ENCODE peak calls at places on chromosomes 16 and 17, in four cellular contexts. One of them, this sample, is unnamed.
A peak's percentile ranks its signal among the peaks of the same experiment; 100 is the strongest.

GRCh38 chr17:74466111-74466784 is at the start of gene CD300A:
- DNase-seq in CD4-positive, CD25-positive, alpha-beta regulatory T cell: no peak
- DNase-seq in HCT116: no peak
- DNase-seq in gastrocnemius medialis: no peak
- DNase-seq in this sample: no peak

GRCh38 chr16:28846933-28847273 is 755 bp upstream of the TUFM start:
- DNase-seq in HCT116: no peak
- DNase-seq in CD4-positive, CD25-positive, alpha-beta regulatory T cell: no peak
- DNase-seq in gastrocnemius medialis: no peak
- DNase-seq in this sample: no peak

GRCh38 chr16:1691956-1692355 is 13.9 kb downstream of the JPT2 start:
- DNase-seq in CD4-positive, CD25-positive, alpha-beta regulatory T cell: no peak
- DNase-seq in gastrocnemius medialis: no peak
- DNase-seq in HCT116: no peak
- DNase-seq in this sample: peak; percentile 67

GRCh38 chr17:71428897-71429296 is 691.9 kb upstream of the SOX9 start:
- DNase-seq in HCT116: no peak
- DNase-seq in CD4-positive, CD25-positive, alpha-beta regulatory T cell: no peak
- DNase-seq in gastrocnemius medialis: no peak
- DNase-seq in this sample: no peak

GRCh38 chr16:70437017-70437581 is 1.8 kb downstream of the ST3GAL2 start:
- DNase-seq in gastrocnemius medialis: no peak
- DNase-seq in HCT116: no peak
- DNase-seq in CD4-positive, CD25-positive, alpha-beta regulatory T cell: no peak
- DNase-seq in this sample: no peak

GRCh38 chr17:74769856-74770497 is 6.2 kb downstream of the NAT9 start:
- DNase-seq in HCT116: no peak
- DNase-seq in gastrocnemius medialis: no peak
- DNase-seq in CD4-positive, CD25-positive, alpha-beta regulatory T cell: no peak
- DNase-seq in this sample: peak; percentile 43

GRCh38 chr17:74698069-74698468 is 14.7 kb downstream of the CD300LF start:
- DNase-seq in HCT116: no peak
- DNase-seq in gastrocnemius medialis: no peak
- DNase-seq in CD4-positive, CD25-positive, alpha-beta regulatory T cell: no peak
- DNase-seq in this sample: no peak

GRCh38 chr17:56595831-56596740 is 2.6 kb downstream of the NOG start:
- DNase-seq in HCT116: no peak
- DNase-seq in CD4-positive, CD25-positive, alpha-beta regulatory T cell: no peak
- DNase-seq in gastrocnemius medialis: no peak
- DNase-seq in this sample: peak; percentile 23

GRCh38 chr17:5097101-5097834 is 14.4 kb downstream of the ZNF232 start:
- DNase-seq in CD4-positive, CD25-positive, alpha-beta regulatory T cell: peak; percentile 11
- DNase-seq in HCT116: no peak
- DNase-seq in gastrocnemius medialis: no peak
- DNase-seq in this sample: no peak

GRCh38 chr17:57708401-57708800 is 36.7 kb downstream of the CCDC182 start:
- DNase-seq in CD4-positive, CD25-positive, alpha-beta regulatory T cell: no peak
- DNase-seq in gastrocnemius medialis: no peak
- DNase-seq in HCT116: no peak
- DNase-seq in this sample: no peak

GRCh38 chr16:49183911-49184310 is 97.7 kb downstream of the CBLN1 start:
- DNase-seq in CD4-positive, CD25-positive, alpha-beta regulatory T cell: no peak
- DNase-seq in HCT116: peak; percentile 31
- DNase-seq in gastrocnemius medialis: no peak
- DNase-seq in this sample: no peak

GRCh38 chr17:82754297-82755208 is 2.7 kb downstream of the TBCD start:
- DNase-seq in HCT116: peak; percentile 77
- DNase-seq in CD4-positive, CD25-positive, alpha-beta regulatory T cell: no peak
- DNase-seq in gastrocnemius medialis: no peak
- DNase-seq in this sample: no peak

GRCh38 chr16:6684076-6684673 is 648.5 kb upstream of the RBFOX1 start:
- DNase-seq in HCT116: no peak
- DNase-seq in gastrocnemius medialis: no peak
- DNase-seq in CD4-positive, CD25-positive, alpha-beta regulatory T cell: no peak
- DNase-seq in this sample: peak; percentile 26

GRCh38 chr17:81385320-81386111 is 9.7 kb upstream of the BAHCC1 start:
- DNase-seq in CD4-positive, CD25-positive, alpha-beta regulatory T cell: no peak
- DNase-seq in gastrocnemius medialis: no peak
- DNase-seq in HCT116: no peak
- DNase-seq in this sample: no peak

GRCh38 chr16:24758373-24758772 is 28.9 kb downstream of the TNRC6A start:
- DNase-seq in HCT116: no peak
- DNase-seq in CD4-positive, CD25-positive, alpha-beta regulatory T cell: no peak
- DNase-seq in gastrocnemius medialis: no peak
- DNase-seq in this sample: no peak

GRCh38 chr17:34306466-34306865 is 12.8 kb upstream of the CCL8 start:
- DNase-seq in HCT116: no peak
- DNase-seq in gastrocnemius medialis: peak; percentile 9
- DNase-seq in CD4-positive, CD25-positive, alpha-beta regulatory T cell: no peak
- DNase-seq in this sample: no peak

GRCh38 chr16:48366165-48367093 is 18.8 kb downstream of the SIAH1 start:
- DNase-seq in HCT116: peak; percentile 80
- DNase-seq in gastrocnemius medialis: peak; percentile 40
- DNase-seq in CD4-positive, CD25-positive, alpha-beta regulatory T cell: peak; percentile 27
- DNase-seq in this sample: peak; percentile 48

GRCh38 chr17:1908699-1909309 is 79.0 kb downstream of the RPA1 start:
- DNase-seq in gastrocnemius medialis: peak; percentile 41
- DNase-seq in CD4-positive, CD25-positive, alpha-beta regulatory T cell: no peak
- DNase-seq in HCT116: peak; percentile 50
- DNase-seq in this sample: peak; percentile 70

GRCh38 chr17:66230918-66231543 is 1.8 kb upstream of the APOH start:
- DNase-seq in gastrocnemius medialis: no peak
- DNase-seq in CD4-positive, CD25-positive, alpha-beta regulatory T cell: no peak
- DNase-seq in HCT116: no peak
- DNase-seq in this sample: no peak

GRCh38 chr17:77555110-77555509 is 403.4 kb upstream of the TNRC6C start:
- DNase-seq in gastrocnemius medialis: peak; percentile 13
- DNase-seq in HCT116: no peak
- DNase-seq in CD4-positive, CD25-positive, alpha-beta regulatory T cell: no peak
- DNase-seq in this sample: no peak

GRCh38 chr16:56856876-56857447 is 8.0 kb upstream of the SLC12A3 start:
- DNase-seq in HCT116: no peak
- DNase-seq in gastrocnemius medialis: no peak
- DNase-seq in CD4-positive, CD25-positive, alpha-beta regulatory T cell: no peak
- DNase-seq in this sample: no peak

GRCh38 chr17:78125138-78125913 is 3.2 kb downstream of the TMC6 start:
- DNase-seq in HCT116: no peak
- DNase-seq in gastrocnemius medialis: no peak
- DNase-seq in CD4-positive, CD25-positive, alpha-beta regulatory T cell: no peak
- DNase-seq in this sample: no peak

GRCh38 chr17:34728771-34729310 is 149.5 kb downstream of the TMEM132E start:
- DNase-seq in CD4-positive, CD25-positive, alpha-beta regulatory T cell: no peak
- DNase-seq in HCT116: no peak
- DNase-seq in gastrocnemius medialis: no peak
- DNase-seq in this sample: no peak

GRCh38 chr17:37570527-37571093 is 38.6 kb downstream of the SYNRG start:
- DNase-seq in CD4-positive, CD25-positive, alpha-beta regulatory T cell: no peak
- DNase-seq in HCT116: peak; percentile 34
- DNase-seq in gastrocnemius medialis: no peak
- DNase-seq in this sample: peak; percentile 69

GRCh38 chr16:89334988-89335802 is 117.7 kb downstream of the ZNF778 start:
- DNase-seq in HCT116: no peak
- DNase-seq in gastrocnemius medialis: no peak
- DNase-seq in CD4-positive, CD25-positive, alpha-beta regulatory T cell: no peak
- DNase-seq in this sample: no peak
- H3K4me1 ChIP-seq in HCT116: peaks cover 51% of the 10 kb centered on the region
- H3K4me1 ChIP-seq in gastrocnemius medialis: peaks cover 84% of the 10 kb centered on the region
- H3K4me1 ChIP-seq in CD4-positive, CD25-positive, alpha-beta regulatory T cell: peaks cover 75% of the 10 kb centered on the region
- H3K4me1 ChIP-seq in this sample: peaks cover 45% of the 10 kb centered on the region

GRCh38 chr17:27381007-27381501 is 75.2 kb upstream of the KSR1 start:
- DNase-seq in HCT116: peak; percentile 74
- DNase-seq in CD4-positive, CD25-positive, alpha-beta regulatory T cell: peak; percentile 59
- DNase-seq in gastrocnemius medialis: peak; percentile 17
- DNase-seq in this sample: peak; percentile 52
- H3K4me1 ChIP-seq in HCT116: peaks cover 11% of the 10 kb centered on the region
- H3K4me1 ChIP-seq in CD4-positive, CD25-positive, alpha-beta regulatory T cell: no peaks in the 10 kb centered on the region
- H3K4me1 ChIP-seq in gastrocnemius medialis: peaks cover 13% of the 10 kb centered on the region
- H3K4me1 ChIP-seq in this sample: peaks cover 46% of the 10 kb centered on the region

DNA sequence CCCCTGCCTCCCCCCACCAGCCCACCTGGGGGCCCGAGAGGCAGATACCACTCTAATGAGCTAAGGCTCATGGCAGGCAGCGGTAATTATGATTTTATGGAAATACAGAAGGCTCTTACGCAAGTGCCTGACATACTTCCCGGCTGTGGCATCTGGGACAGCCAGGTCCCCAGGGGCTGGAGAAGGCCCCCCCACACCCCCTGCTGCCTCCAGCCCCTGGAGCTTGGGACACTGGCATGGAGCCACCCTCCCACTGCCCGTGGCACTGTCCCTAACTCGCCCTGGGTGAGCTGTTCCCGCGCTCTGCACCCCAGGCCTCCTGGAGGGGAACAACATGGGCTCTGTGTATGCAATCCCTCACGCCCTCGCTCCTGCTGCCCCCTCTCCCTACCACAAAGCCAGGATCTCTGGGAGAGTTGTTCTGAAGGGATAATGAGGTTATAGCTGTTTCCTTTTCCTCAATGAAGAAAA is 5.4 kb upstream of the STAC2 start:
- DNase-seq in CD4-positive, CD25-positive, alpha-beta regulatory T cell: no peak
- DNase-seq in HCT116: no peak
- DNase-seq in gastrocnemius medialis: no peak
- DNase-seq in this sample: no peak
- H3K4me1 ChIP-seq in CD4-positive, CD25-positive, alpha-beta regulatory T cell: peaks cover 20% of the 10 kb centered on the region
- H3K4me1 ChIP-seq in HCT116: no peaks in the 10 kb centered on the region
- H3K4me1 ChIP-seq in gastrocnemius medialis: peaks cover 25% of the 10 kb centered on the region
- H3K4me1 ChIP-seq in this sample: peaks cover 10% of the 10 kb centered on the region

GRCh38 chr16:88463411-88463810 is 10.3 kb downstream of the ZFPM1 start:
- DNase-seq in CD4-positive, CD25-positive, alpha-beta regulatory T cell: no peak
- DNase-seq in gastrocnemius medialis: no peak
- DNase-seq in HCT116: no peak
- DNase-seq in this sample: no peak

GRCh38 chr16:88461291-88462269 is 8.5 kb downstream of the ZFPM1 start:
- DNase-seq in HCT116: no peak
- DNase-seq in CD4-positive, CD25-positive, alpha-beta regulatory T cell: no peak
- DNase-seq in gastrocnemius medialis: no peak
- DNase-seq in this sample: no peak

GRCh38 chr16:88464447-88465318 is 11.6 kb downstream of the ZFPM1 start:
- DNase-seq in CD4-positive, CD25-positive, alpha-beta regulatory T cell: no peak
- DNase-seq in gastrocnemius medialis: no peak
- DNase-seq in HCT116: no peak
- DNase-seq in this sample: no peak

GRCh38 chr16:88460496-88461169 is 7.6 kb downstream of the ZFPM1 start:
- DNase-seq in HCT116: no peak
- DNase-seq in gastrocnemius medialis: no peak
- DNase-seq in CD4-positive, CD25-positive, alpha-beta regulatory T cell: no peak
- DNase-seq in this sample: no peak

DNA sequence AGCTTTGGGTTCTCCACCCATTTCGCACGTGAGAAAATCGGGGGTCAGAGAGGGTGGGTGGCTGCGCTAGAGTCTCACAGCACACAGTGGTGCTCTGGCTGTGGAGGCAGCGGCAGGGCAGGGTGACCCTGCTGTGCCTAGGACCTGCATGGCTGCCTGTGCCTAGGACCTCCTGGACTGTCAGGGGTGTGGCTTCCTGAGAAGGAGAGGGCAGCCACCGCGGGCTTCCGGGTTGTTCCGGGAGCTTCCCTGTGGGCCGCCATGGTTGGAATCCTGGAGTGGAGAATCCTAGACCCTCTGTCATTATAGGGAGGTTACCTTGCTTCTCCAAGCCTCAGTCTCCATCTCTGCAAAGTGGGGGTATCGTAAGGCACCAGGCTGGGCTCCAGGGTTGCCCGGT is 9.3 kb downstream of the ZFPM1 start:
- DNase-seq in HCT116: no peak
- DNase-seq in gastrocnemius medialis: no peak
- DNase-seq in CD4-positive, CD25-positive, alpha-beta regulatory T cell: no peak
- DNase-seq in this sample: no peak
- H3K4me1 ChIP-seq in HCT116: peaks cover 14% of the 10 kb centered on the region
- H3K4me1 ChIP-seq in gastrocnemius medialis: no peaks in the 10 kb centered on the region
- H3K4me1 ChIP-seq in CD4-positive, CD25-positive, alpha-beta regulatory T cell: peaks cover 92% of the 10 kb centered on the region
- H3K4me1 ChIP-seq in this sample: no peaks in the 10 kb centered on the region

This sample was measured in PC-9.